ENCODE peak calls at places on chromosomes 16 and 17, in four cellular contexts. N, M, B and J are unnamed samples. For H3K36me3, the result is how much of the 10 kb centered on the place peaks cover.

GRCh38 chr16:82583415-82583814 is 43.4 kb upstream of the CDH13 start:
- DNase-seq in N (no peak), M (no peak), B (no peak), J (no peak)

GRCh38 chr17:44362964-44363612 is 565 bp downstream of the FAM171A2 start:
- DNase-seq in N (no peak), M (peak), B (peak), J (no peak)

GRCh38 chr16:58449768-58450167 is 50.2 kb upstream of the NDRG4 start:
- DNase-seq in N (no peak), M (no peak), B (no peak), J (no peak)

GRCh38 chr17:3003401-3004149 is 59.8 kb downstream of the OR1D5 start:
- DNase-seq in N (peak), M (no peak), B (no peak), J (no peak)

GRCh38 chr17:4944163-4944553 is 4.1 kb downstream of the RNF167 start:
- DNase-seq in N (no peak), M (no peak), B (no peak), J (peak)

GRCh38 chr17:17714879-17715278 is 33.6 kb downstream of the RAI1 start:
- DNase-seq in N (no peak), M (no peak), B (no peak), J (no peak)

GRCh38 chr16:84593825-84594724 is 23.8 kb downstream of the COTL1 start:
- DNase-seq in N (peak), M (no peak), B (no peak), J (no peak)

GRCh38 chr17:62653831-62654829 is 26.7 kb downstream of the MRC2 start:
- DNase-seq in N (peak), M (peak), B (peak), J (peak)

GRCh38 chr17:47363171-47363570 is 39.4 kb downstream of the EFCAB13 start:
- DNase-seq in N (no peak), M (no peak), B (no peak), J (no peak)

GRCh38 chr17:40481106-40481505 is 20.3 kb downstream of the TNS4 start:
- DNase-seq in N (no peak), M (no peak), B (no peak), J (no peak)

GRCh38 chr17:64608571-64608981 is 53.5 kb downstream of the SMURF2 start:
- DNase-seq in N (no peak), M (no peak), B (peak), J (no peak)
- H3K36me3 ChIP-seq in N (under half), M (under half), B (under half), J (under half)

GRCh38 chr17:75847595-75848522 is 3.7 kb upstream of the UNC13D start:
- DNase-seq in N (no peak), M (no peak), B (no peak), J (no peak)
- H3K36me3 ChIP-seq in N (half or more), M (under half), B (half or more), J (under half)

DNA sequence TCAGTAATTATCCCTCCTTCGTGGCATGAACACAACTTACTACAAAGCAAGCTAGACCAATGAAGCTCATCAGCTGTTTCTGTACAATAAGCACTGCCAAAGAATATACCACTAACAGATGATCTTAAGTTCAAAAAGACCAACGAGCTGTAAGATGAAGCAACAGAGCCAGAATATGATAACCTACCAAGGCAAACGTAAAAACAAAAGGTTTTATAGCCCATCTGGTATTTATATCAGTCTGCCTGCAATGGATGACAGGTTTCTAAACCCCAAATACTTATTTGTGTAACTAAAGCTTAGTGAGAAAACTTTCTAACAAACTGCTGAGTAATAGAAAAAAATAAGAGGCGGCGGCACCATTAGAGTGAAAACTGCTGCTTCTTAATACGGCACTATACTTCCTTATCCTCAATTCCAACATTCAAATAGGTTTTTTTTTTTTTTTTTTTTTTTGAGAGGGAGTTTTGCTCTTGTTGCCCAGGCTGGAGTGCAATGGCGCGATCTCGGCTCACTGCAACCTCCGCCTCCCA is 22.2 kb downstream of the NME2 start:
- DNase-seq in N (no peak), M (peak), B (no peak), J (no peak)
- H3K36me3 ChIP-seq in N (half or more), M (under half), B (half or more), J (under half)

DNA sequence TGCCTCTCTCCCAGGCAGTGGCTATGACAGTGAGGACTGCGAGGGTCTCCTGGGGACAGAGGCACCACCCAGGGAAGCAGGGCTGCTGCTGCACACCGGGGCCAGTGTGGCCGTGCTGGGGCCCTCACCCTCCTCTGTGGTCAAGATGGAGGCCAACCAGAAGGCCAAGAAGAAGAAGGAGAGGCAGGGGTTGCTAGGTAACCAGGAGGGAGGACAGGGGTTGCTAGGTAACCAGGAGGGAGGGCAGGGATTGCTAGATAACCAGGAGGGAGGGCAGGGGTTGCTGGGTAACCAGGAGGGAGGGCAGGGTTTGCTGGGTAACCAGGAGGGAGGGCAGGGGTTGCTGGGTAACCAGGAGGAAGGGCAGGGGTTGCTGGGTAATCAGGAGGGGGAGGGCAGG is 55.2 kb downstream of the ACTG1 start:
- DNase-seq in N (no peak), M (no peak), B (no peak), J (peak)
- H3K36me3 ChIP-seq in N (half or more), M (under half), B (under half), J (under half)